ENCODE peak calls at places on chromosomes 4 and X, in four cellular contexts. One of them, this sample, is unnamed.

GRCh38 chrX:68991691-68992345 is 163.0 kb downstream of the EFNB1 start:
- DNase-seq in psoas muscle: no peak
- DNase-seq in fibroblast of mammary gland: no peak
- DNase-seq in GM23248: no peak
- DNase-seq in this sample: no peak

GRCh38 chr4:118758293-118758692 is 73.1 kb downstream of the METTL14 start:
- DNase-seq in psoas muscle: no peak
- DNase-seq in GM23248: no peak
- DNase-seq in fibroblast of mammary gland: peak; percentile 61
- DNase-seq in this sample: no peak

GRCh38 chrX:3663576-3664290 is 49.7 kb downstream of the PRKX start:
- DNase-seq in psoas muscle: peak; percentile 52
- DNase-seq in fibroblast of mammary gland: no peak
- DNase-seq in GM23248: no peak
- DNase-seq in this sample: no peak

GRCh38 chr4:92303621-92304027 is at the start of gene GRID2:
- DNase-seq in psoas muscle: no peak
- DNase-seq in GM23248: peak; percentile 6
- DNase-seq in fibroblast of mammary gland: no peak
- DNase-seq in this sample: no peak

GRCh38 chrX:39896951-39897740 is 200.6 kb downstream of the BCOR start:
- DNase-seq in GM23248: peak; percentile 81
- DNase-seq in fibroblast of mammary gland: peak; percentile 24
- DNase-seq in psoas muscle: peak; percentile 64
- DNase-seq in this sample: no peak

GRCh38 chrX:45801554-45801953 is 600.9 kb upstream of the DIPK2B start:
- DNase-seq in psoas muscle: no peak
- DNase-seq in GM23248: peak; percentile 57
- DNase-seq in fibroblast of mammary gland: peak; percentile 65
- DNase-seq in this sample: no peak

GRCh38 chrX:131040781-131041180 is 17.4 kb upstream of the ARHGAP36 start:
- DNase-seq in fibroblast of mammary gland: no peak
- DNase-seq in GM23248: no peak
- DNase-seq in psoas muscle: no peak
- DNase-seq in this sample: no peak

GRCh38 chrX:12791253-12792228 is at the start of gene PRPS2:
- DNase-seq in fibroblast of mammary gland: peak; percentile 23
- DNase-seq in GM23248: peak; percentile 56
- DNase-seq in psoas muscle: peak; percentile 75
- DNase-seq in this sample: peak; percentile 68

GRCh38 chr4:177229331-177229730 is 80.3 kb upstream of the NEIL3 start:
- DNase-seq in fibroblast of mammary gland: peak; percentile 21
- DNase-seq in psoas muscle: no peak
- DNase-seq in GM23248: peak; percentile 32
- DNase-seq in this sample: no peak

GRCh38 chr4:7777871-7778523 is 161.7 kb downstream of the AFAP1 start:
- DNase-seq in psoas muscle: no peak
- DNase-seq in GM23248: no peak
- DNase-seq in fibroblast of mammary gland: no peak
- DNase-seq in this sample: no peak

GRCh38 chr4:7777017-7777710 is 162.5 kb downstream of the AFAP1 start:
- DNase-seq in psoas muscle: no peak
- DNase-seq in GM23248: no peak
- DNase-seq in fibroblast of mammary gland: no peak
- DNase-seq in this sample: no peak

GRCh38 chr4:7779194-7779768 is 160.4 kb downstream of the AFAP1 start:
- DNase-seq in fibroblast of mammary gland: peak; percentile 81
- DNase-seq in psoas muscle: no peak
- DNase-seq in GM23248: peak; percentile 75
- DNase-seq in this sample: no peak

GRCh38 chr4:7780751-7781348 is 158.8 kb downstream of the AFAP1 start:
- DNase-seq in GM23248: no peak
- DNase-seq in psoas muscle: no peak
- DNase-seq in fibroblast of mammary gland: no peak
- DNase-seq in this sample: no peak

DNA sequence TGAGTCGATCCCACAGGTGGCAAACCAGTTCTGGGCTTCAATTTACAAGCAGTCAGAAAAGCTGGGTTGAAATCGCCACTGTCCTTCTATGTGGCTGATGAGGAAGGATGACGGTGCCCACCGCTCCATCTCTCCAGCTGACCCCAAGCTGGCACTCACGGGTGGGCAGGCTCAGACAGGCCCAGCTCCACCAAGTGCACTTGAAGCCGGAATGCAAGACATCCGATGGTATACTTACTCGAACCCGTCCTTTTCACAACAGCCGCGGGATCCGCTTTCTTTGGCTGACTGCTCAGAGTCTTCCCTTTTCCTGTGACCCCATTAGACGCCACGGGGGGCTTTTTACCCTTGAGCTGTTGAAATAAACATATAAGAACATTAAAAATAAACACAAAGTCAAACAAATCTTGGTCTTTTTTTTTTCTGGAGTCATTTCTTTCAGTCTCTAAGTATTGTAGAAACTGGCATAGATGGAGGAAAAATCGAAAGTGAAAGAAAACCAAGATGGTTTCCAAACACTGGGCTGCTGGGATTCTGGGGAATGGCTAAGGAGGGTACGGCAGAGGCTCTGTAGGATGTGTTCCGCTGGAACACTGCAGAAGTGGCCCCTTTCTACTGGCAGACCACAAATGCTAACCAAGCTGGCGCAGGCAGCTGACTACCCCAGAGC is 161.0 kb downstream of the AFAP1 start:
- DNase-seq in GM23248: no peak
- DNase-seq in psoas muscle: no peak
- DNase-seq in fibroblast of mammary gland: no peak
- DNase-seq in this sample: no peak
- H3K4me3 ChIP-seq in GM23248: no peak overlapping the region
- H3K4me3 ChIP-seq in psoas muscle: no peak overlapping the region
- H3K4me3 ChIP-seq in fibroblast of mammary gland: no peak overlapping the region
- H3K4me3 ChIP-seq in this sample: no peak overlapping the region

GRCh38 chr4:80265571-80266266 is 745 bp upstream of the FGF5 start:
- DNase-seq in fibroblast of mammary gland: peak; percentile 92
- DNase-seq in GM23248: peak; percentile 95
- DNase-seq in psoas muscle: no peak
- DNase-seq in this sample: no peak
- H3K4me3 ChIP-seq in fibroblast of mammary gland: peak overlapping the region; percentile 91
- H3K4me3 ChIP-seq in GM23248: peak overlapping the region; percentile 99
- H3K4me3 ChIP-seq in psoas muscle: peak overlapping the region; percentile 63
- H3K4me3 ChIP-seq in this sample: peak overlapping the region; percentile 40

GRCh38 chrX:129955682-129956081 is 26.8 kb upstream of the BCORL1 start:
- DNase-seq in psoas muscle: no peak
- DNase-seq in GM23248: no peak
- DNase-seq in fibroblast of mammary gland: no peak
- DNase-seq in this sample: no peak

GRCh38 chrX:129956145-129956544 is 26.3 kb upstream of the BCORL1 start:
- DNase-seq in GM23248: no peak
- DNase-seq in psoas muscle: no peak
- DNase-seq in fibroblast of mammary gland: no peak
- DNase-seq in this sample: no peak

GRCh38 chrX:129954804-129955203 is 27.6 kb upstream of the BCORL1 start:
- DNase-seq in fibroblast of mammary gland: no peak
- DNase-seq in psoas muscle: no peak
- DNase-seq in GM23248: no peak
- DNase-seq in this sample: no peak

GRCh38 chrX:129953881-129954280 is 28.6 kb upstream of the BCORL1 start:
- DNase-seq in GM23248: no peak
- DNase-seq in fibroblast of mammary gland: no peak
- DNase-seq in psoas muscle: no peak
- DNase-seq in this sample: no peak

GRCh38 chrX:129953334-129953648 is 29.1 kb upstream of the BCORL1 start:
- DNase-seq in psoas muscle: peak; percentile 53
- DNase-seq in fibroblast of mammary gland: no peak
- DNase-seq in GM23248: no peak
- DNase-seq in this sample: no peak
- H3K4me3 ChIP-seq in psoas muscle: no peak overlapping the region
- H3K4me3 ChIP-seq in fibroblast of mammary gland: no peak overlapping the region
- H3K4me3 ChIP-seq in GM23248: no peak overlapping the region
- H3K4me3 ChIP-seq in this sample: no peak overlapping the region

DNA sequence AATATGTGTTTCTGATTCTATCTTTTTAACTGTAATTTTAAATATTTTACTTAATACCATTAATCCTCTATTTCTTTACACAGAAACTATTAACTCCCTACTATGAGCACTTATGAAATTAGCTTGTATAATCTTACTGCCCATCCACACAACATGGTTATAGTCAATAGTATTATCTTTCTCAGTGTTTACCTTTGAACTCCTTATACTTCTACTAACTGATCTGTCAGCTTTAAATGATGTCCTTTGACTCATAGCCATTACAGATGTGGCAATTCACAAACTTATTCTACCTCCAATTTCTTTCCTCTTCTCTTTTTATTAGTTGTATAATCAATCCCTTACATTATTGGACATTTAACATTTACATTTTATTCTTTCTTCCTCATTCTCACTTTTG is 5.5 kb downstream of the SEC31A start:
- DNase-seq in psoas muscle: no peak
- DNase-seq in fibroblast of mammary gland: peak; percentile 58
- DNase-seq in GM23248: peak; percentile 41
- DNase-seq in this sample: no peak
- H3K4me3 ChIP-seq in psoas muscle: no peak overlapping the region
- H3K4me3 ChIP-seq in fibroblast of mammary gland: no peak overlapping the region
- H3K4me3 ChIP-seq in GM23248: peak overlapping the region; percentile 62
- H3K4me3 ChIP-seq in this sample: no peak overlapping the region

GRCh38 chr4:373062-373839 is 35.6 kb downstream of the ZNF141 start:
- DNase-seq in fibroblast of mammary gland: no peak
- DNase-seq in psoas muscle: no peak
- DNase-seq in GM23248: no peak
- DNase-seq in this sample: no peak
- H3K4me3 ChIP-seq in fibroblast of mammary gland: no peak overlapping the region
- H3K4me3 ChIP-seq in psoas muscle: no peak overlapping the region
- H3K4me3 ChIP-seq in GM23248: peak overlapping the region; percentile 10
- H3K4me3 ChIP-seq in this sample: no peak overlapping the region

GRCh38 chr4:183797041-183797444 is 108.1 kb upstream of the STOX2 start:
- DNase-seq in fibroblast of mammary gland: no peak
- DNase-seq in GM23248: no peak
- DNase-seq in psoas muscle: peak; percentile 57
- DNase-seq in this sample: no peak
- H3K4me3 ChIP-seq in fibroblast of mammary gland: no peak overlapping the region
- H3K4me3 ChIP-seq in GM23248: no peak overlapping the region
- H3K4me3 ChIP-seq in psoas muscle: peak overlapping the region; percentile 70
- H3K4me3 ChIP-seq in this sample: no peak overlapping the region